ENCODE peak calls at places on chromosome 17, in four cellular contexts. R, N, A and W are unnamed samples.
A peak's percentile ranks its signal among the peaks of the same experiment; 100 is the strongest.

GRCh38 chr17:75707096-75707720 is 14.1 kb upstream of the ITGB4 start:
- DNase-seq in N (no peak), A (no peak), R (peak; percentile 69), W (no peak)

GRCh38 chr17:76063880-76064546 is 8.3 kb downstream of the SRP68 start:
- DNase-seq in N (no peak), A (no peak), R (no peak), W (no peak)

GRCh38 chr17:29590979-29591736 is 1.7 kb upstream of the GIT1 start:
- DNase-seq in A (no peak), N (peak; percentile 75), R (peak; percentile 54), W (no peak)

GRCh38 chr17:81582341-81582740 is 30.2 kb upstream of the FAAP100 start:
- DNase-seq in R (no peak), A (no peak), N (no peak), W (no peak)

GRCh38 chr17:21355586-21355985 is 20.6 kb upstream of the KCNJ12 start:
- DNase-seq in N (peak; percentile 12), R (no peak), A (no peak), W (no peak)

GRCh38 chr17:75285123-75285522 is 4.1 kb downstream of the SLC25A19 start:
- DNase-seq in N (no peak), A (no peak), R (no peak), W (no peak)

GRCh38 chr17:69669441-69670178 is 255.1 kb downstream of the MAP2K6 start:
- DNase-seq in N (no peak), R (no peak), A (no peak), W (no peak)

GRCh38 chr17:36602030-36602737 is 801 bp downstream of the MRM1 start:
- DNase-seq in R (no peak), N (peak; percentile 50), A (no peak), W (no peak)

GRCh38 chr17:27808629-27809028 is 8.3 kb upstream of the NOS2 start:
- DNase-seq in N (no peak), A (no peak), R (no peak), W (no peak)

GRCh38 chr17:17681744-17682292 is 560 bp downstream of the RAI1 start:
- DNase-seq in A (peak; percentile 26), N (peak; percentile 71), R (peak; percentile 56), W (peak; percentile 34)

GRCh38 chr17:62819511-62820221 is 11.6 kb upstream of the MARCHF10 start:
- DNase-seq in A (no peak), R (peak; percentile 15), N (peak; percentile 63), W (no peak)

GRCh38 chr17:43094129-43094834 is 30.9 kb downstream of the BRCA1 start:
- DNase-seq in A (no peak), N (no peak), R (no peak), W (no peak)

GRCh38 chr17:65039349-65039988 is 17.1 kb downstream of the GNA13 start:
- DNase-seq in N (no peak), R (no peak), A (peak; percentile 60), W (peak; percentile 38)

GRCh38 chr17:49191917-49192741 is 18.2 kb downstream of the GNGT2 start:
- DNase-seq in N (peak; percentile 95), A (peak; percentile 82), R (peak; percentile 90), W (peak; percentile 88)

GRCh38 chr17:70521821-70522256 is 352.5 kb downstream of the KCNJ2 start:
- DNase-seq in A (no peak), R (peak; percentile 14), N (no peak), W (no peak)

GRCh38 chr17:62720126-62720850 is 87.8 kb downstream of the MARCHF10 start:
- DNase-seq in R (no peak), N (no peak), A (no peak), W (no peak)

GRCh38 chr17:81083125-81083765 is 48.3 kb downstream of the BAIAP2 start:
- DNase-seq in R (no peak), A (no peak), N (no peak), W (no peak)

GRCh38 chr17:80219777-80220708 is at the start of the genes SGSH and SLC26A11:
- DNase-seq in N (peak; percentile 90), R (peak; percentile 87), A (peak; percentile 43), W (peak; percentile 53)